ENCODE peak calls at places on chromosomes 13 and 19, in eight cellular contexts. H is tibial artery, X is mesenchymal stem cell, T is heart left ventricle, U is breast epithelium, A is endothelial cell of umbilical vein, O is stomach, C is BE2C. S is an unnamed sample.

GRCh38 chr13:105231579-105231978 is 1303.9 kb downstream of the EFNB2 start:
- DNase-seq in H (no peak), X (no peak), T (no peak), U (no peak), A (no peak), O (no peak), C (no peak), S (no peak)

GRCh38 chr19:19372656-19373416 is 32.6 kb upstream of the GATAD2A start:
- DNase-seq in H (no peak), X (peak; percentile 63), T (peak; percentile 81), U (no peak), A (peak; percentile 80), O (peak; percentile 74), C (no peak), S (peak; percentile 66)

GRCh38 chr19:51071006-51071405 is 6.1 kb upstream of the KLK13 start:
- DNase-seq in H (no peak), X (no peak), T (no peak), U (peak; percentile 56), A (no peak), O (peak; percentile 53), C (no peak), S (no peak)

GRCh38 chr19:29323972-29324680 is 111.2 kb upstream of the UQCRFS1 start:
- DNase-seq in H (no peak), X (no peak), T (no peak), U (no peak), A (no peak), O (no peak), C (no peak), S (no peak)

GRCh38 chr13:105087941-105088340 is 1447.5 kb downstream of the EFNB2 start:
- DNase-seq in H (no peak), X (no peak), T (no peak), U (no peak), A (no peak), O (no peak), C (no peak), S (no peak)

GRCh38 chr13:48954086-48954485 is 21.6 kb upstream of the FNDC3A start:
- DNase-seq in H (no peak), X (peak; percentile 12), T (no peak), U (no peak), A (no peak), O (no peak), C (no peak), S (no peak)

GRCh38 chr19:54021363-54021762 is 29.9 kb downstream of the CACNG6 start:
- DNase-seq in H (no peak), X (no peak), T (no peak), U (no peak), A (no peak), O (no peak), C (no peak), S (no peak)

GRCh38 chr13:50149143-50149703 is 134.0 kb downstream of the KCNRG start:
- DNase-seq in H (no peak), X (no peak), T (no peak), U (no peak), A (no peak), O (no peak), C (no peak), S (no peak)

GRCh38 chr13:85031771-85032170 is 767.4 kb downstream of the SLITRK6 start:
- DNase-seq in H (no peak), X (no peak), T (no peak), U (no peak), A (no peak), O (no peak), C (no peak), S (no peak)

GRCh38 chr13:109479991-109480696 is 306.2 kb downstream of the IRS2 start:
- DNase-seq in H (no peak), X (peak; percentile 81), T (no peak), U (no peak), A (no peak), O (peak; percentile 45), C (no peak), S (no peak)

GRCh38 chr19:31351212-31352193 is 2.3 kb upstream of the TSHZ3 start:
- DNase-seq in H (no peak), X (peak; percentile 73), T (peak; percentile 61), U (no peak), A (peak; percentile 24), O (no peak), C (no peak), S (peak; percentile 44)

GRCh38 chr19:48466571-48467325 is 2.4 kb upstream of the CYTH2 start:
- DNase-seq in H (no peak), X (peak; percentile 42), T (no peak), U (no peak), A (no peak), O (no peak), C (no peak), S (no peak)

GRCh38 chr19:33301011-33301899 is 1.1 kb downstream of the CEBPA start:
- DNase-seq in H (no peak), X (peak; percentile 7), T (no peak), U (no peak), A (no peak), O (peak; percentile 39), C (no peak), S (no peak)

GRCh38 chr13:40644838-40645620 is 21.4 kb downstream of the FOXO1 start:
- DNase-seq in H (no peak), X (no peak), T (no peak), U (no peak), A (no peak), O (no peak), C (no peak), S (no peak)
- H3K4me1 ChIP-seq in H (peaks cover 62% of the 10 kb centered on the region), X (peaks cover under 1% of the 10 kb centered on the region), T (peaks cover 42% of the 10 kb centered on the region), U (no peaks in the 10 kb centered on the region), A (peaks cover 32% of the 10 kb centered on the region), O (peaks cover 29% of the 10 kb centered on the region), C (peaks cover 7% of the 10 kb centered on the region), S (peaks cover 85% of the 10 kb centered on the region)

GRCh38 chr19:35119091-35119490 is 3.5 kb downstream of the FXYD3 start:
- DNase-seq in H (no peak), X (no peak), T (no peak), U (no peak), A (no peak), O (peak; percentile 49), C (no peak), S (no peak)

GRCh38 chr19:35118268-35119026 is 2.8 kb downstream of the FXYD3 start:
- DNase-seq in H (no peak), X (no peak), T (no peak), U (no peak), A (no peak), O (peak; percentile 71), C (no peak), S (no peak)

GRCh38 chr19:35120492-35120891 is 4.9 kb downstream of the FXYD3 start:
- DNase-seq in H (no peak), X (no peak), T (peak; percentile 39), U (no peak), A (no peak), O (no peak), C (no peak), S (no peak)

GRCh38 chr19:35120898-35121297 is 5.3 kb downstream of the FXYD3 start:
- DNase-seq in H (no peak), X (no peak), T (no peak), U (no peak), A (no peak), O (no peak), C (no peak), S (no peak)

GRCh38 chr19:35119578-35119977 is 4.0 kb downstream of the FXYD3 start:
- DNase-seq in H (no peak), X (no peak), T (no peak), U (no peak), A (no peak), O (no peak), C (no peak), S (no peak)
- H3K9me3 ChIP-seq in H (no peaks in the 10 kb centered on the region), X (no peaks in the 10 kb centered on the region), T (no peaks in the 10 kb centered on the region), U (no peaks in the 10 kb centered on the region), A (no peaks in the 10 kb centered on the region), O (no peaks in the 10 kb centered on the region), C (no peaks in the 10 kb centered on the region), S (no peaks in the 10 kb centered on the region)

DNA sequence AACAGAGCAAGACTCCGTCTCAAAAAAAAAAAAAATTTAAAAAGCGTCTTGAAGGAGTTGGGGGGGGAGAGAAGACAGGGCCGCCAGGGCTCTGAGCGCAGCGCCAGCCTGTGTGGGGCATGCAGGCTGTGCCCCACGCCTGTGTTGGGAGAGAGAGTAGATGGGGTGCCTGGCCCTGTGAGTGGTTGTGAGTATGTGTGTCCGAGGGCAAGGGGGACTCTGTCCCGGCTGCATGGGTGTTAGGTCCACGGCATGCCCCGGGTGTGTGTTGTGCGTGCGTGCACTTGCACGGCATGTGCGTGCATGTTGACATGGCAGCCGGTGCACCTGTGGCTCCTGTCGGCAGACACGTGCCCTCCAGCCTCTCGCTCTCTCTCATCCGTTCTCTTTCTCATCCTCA is 3.4 kb downstream of the MAP2K7 start:
- DNase-seq in H (no peak), X (no peak), T (no peak), U (no peak), A (no peak), O (no peak), C (no peak), S (no peak)
- H3K4me3 ChIP-seq in H (no peak overlapping the region), X (no peak overlapping the region), T (no peak overlapping the region), U (no peak overlapping the region), A (no peak overlapping the region), O (no peak overlapping the region), C (no peak overlapping the region), S (no peak overlapping the region)

GRCh38 chr13:97267418-97268059 is 45.4 kb downstream of the MBNL2 start:
- DNase-seq in H (no peak), X (no peak), T (no peak), U (peak; percentile 48), A (no peak), O (no peak), C (no peak), S (no peak)
- H3K4me1 ChIP-seq in H (peaks cover 52% of the 10 kb centered on the region), X (peaks cover 15% of the 10 kb centered on the region), T (peaks cover 49% of the 10 kb centered on the region), U (no peaks in the 10 kb centered on the region), A (peaks cover 59% of the 10 kb centered on the region), O (peaks cover 20% of the 10 kb centered on the region), C (no peaks in the 10 kb centered on the region), S (peaks cover 99% of the 10 kb centered on the region)

GRCh38 chr19:44430956-44431355 is 17.3 kb downstream of the ZNF229 start:
- DNase-seq in H (no peak), X (no peak), T (no peak), U (no peak), A (no peak), O (no peak), C (no peak), S (no peak)
- H3K9me3 ChIP-seq in H (peaks cover 98% of the 10 kb centered on the region), X (peaks cover 88% of the 10 kb centered on the region), T (peaks cover 96% of the 10 kb centered on the region), U (peaks cover 100% of the 10 kb centered on the region), A (no peaks in the 10 kb centered on the region), O (peaks cover 98% of the 10 kb centered on the region), C (peaks cover 8% of the 10 kb centered on the region), S (peaks cover 100% of the 10 kb centered on the region)

DNA sequence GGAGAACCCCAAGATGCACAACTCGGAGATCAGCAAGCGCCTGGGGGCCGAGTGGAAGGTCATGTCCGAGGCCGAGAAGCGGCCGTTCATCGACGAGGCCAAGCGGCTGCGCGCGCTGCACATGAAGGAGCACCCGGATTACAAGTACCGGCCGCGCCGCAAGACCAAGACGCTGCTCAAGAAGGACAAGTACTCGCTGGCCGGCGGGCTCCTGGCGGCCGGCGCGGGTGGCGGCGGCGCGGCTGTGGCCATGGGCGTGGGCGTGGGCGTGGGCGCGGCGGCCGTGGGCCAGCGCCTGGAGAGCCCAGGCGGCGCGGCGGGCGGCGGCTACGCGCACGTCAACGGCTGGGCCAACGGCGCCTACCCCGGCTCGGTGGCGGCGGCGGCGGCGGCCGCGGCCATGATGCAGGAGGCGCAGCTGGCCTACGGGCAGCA is 939 bp downstream of the SOX1 start:
- DNase-seq in H (no peak), X (no peak), T (no peak), U (no peak), A (no peak), O (no peak), C (no peak), S (no peak)
- H3K4me3 ChIP-seq in H (no peak overlapping the region), X (no peak overlapping the region), T (no peak overlapping the region), U (no peak overlapping the region), A (no peak overlapping the region), O (no peak overlapping the region), C (no peak overlapping the region), S (no peak overlapping the region)

GRCh38 chr19:41958367-41959055 is 610 bp downstream of the RABAC1 start:
- DNase-seq in H (peak; percentile 92), X (peak; percentile 89), T (peak; percentile 87), U (peak; percentile 84), A (peak; percentile 85), O (peak; percentile 93), C (peak; percentile 89), S (peak; percentile 85)
- H3K4me1 ChIP-seq in H (peaks cover 19% of the 10 kb centered on the region), X (peaks cover 15% of the 10 kb centered on the region), T (peaks cover 18% of the 10 kb centered on the region), U (no peaks in the 10 kb centered on the region), A (peaks cover 12% of the 10 kb centered on the region), O (peaks cover 29% of the 10 kb centered on the region), C (no peaks in the 10 kb centered on the region), S (peaks cover 40% of the 10 kb centered on the region)